ENCODE peak calls at places on chromosomes 3 and 15, in eight cellular contexts. J is naive thymus-derived CD8-positive, alpha-beta T cell; D is activated CD8-positive, alpha-beta T cell treated with anti-CD3 and anti-CD28 coated beads, Interleukin-2, amount 10 ng/mL, durations not matched to agents 7 days and 5 days; F is Right ventricle myocardium inferior; O is HepG2; X is left cardiac atrium; N is left lung; E is RWPE2. L is an unnamed sample.

GRCh38 chr3:35663471-35663870 is 24.1 kb downstream of the ARPP21 start:
- ATAC-seq in E (peak), D (no peak), X (peak), O (no peak), N (no peak), F (peak), J (no peak), L (no peak)

GRCh38 chr3:62708642-62709041 is 166.6 kb downstream of the CADPS start:
- ATAC-seq in D (no peak), F (no peak), N (no peak), E (no peak), O (no peak), J (no peak), X (peak), L (no peak)

GRCh38 chr15:71013446-71013845 is 101.8 kb upstream of the THSD4 start:
- ATAC-seq in D (no peak), E (no peak), X (no peak), O (no peak), F (no peak), J (no peak), N (no peak), L (no peak)

GRCh38 chr3:170622369-170623159 is 36.7 kb upstream of the SLC7A14 start:
- ATAC-seq in D (no peak), E (no peak), J (no peak), F (peak), N (peak), X (peak), O (no peak), L (peak)

GRCh38 chr3:37214076-37214475 is 39.7 kb upstream of the LRRFIP2 start:
- ATAC-seq in O (no peak), X (no peak), J (no peak), D (no peak), F (no peak), E (no peak), N (no peak), L (no peak)

GRCh38 chr3:35707904-35708303 is 68.6 kb downstream of the ARPP21 start:
- ATAC-seq in F (no peak), X (no peak), E (no peak), N (no peak), D (no peak), J (no peak), O (no peak), L (no peak)

GRCh38 chr3:88219138-88219792 is 69.5 kb downstream of the C3orf38 start:
- ATAC-seq in N (peak), E (peak), O (peak), J (no peak), D (peak), F (no peak), X (peak), L (no peak)

GRCh38 chr15:81190922-81191507 is 5.7 kb upstream of the IL16 start:
- ATAC-seq in X (no peak), D (no peak), O (no peak), F (peak), J (no peak), N (no peak), E (no peak), L (no peak)

GRCh38 chr3:99868438-99868723 is 50.7 kb downstream of the CMSS1 start:
- ATAC-seq in D (no peak), F (no peak), J (no peak), E (no peak), X (no peak), N (no peak), O (no peak), L (no peak)

GRCh38 chr3:151925419-151925818 is 52.0 kb downstream of the SUCNR1 start:
- ATAC-seq in X (no peak), D (no peak), J (no peak), F (no peak), O (no peak), N (no peak), E (no peak), L (no peak)

GRCh38 chr3:13638927-13639326 is 90.0 kb downstream of the FBLN2 start:
- ATAC-seq in J (no peak), F (peak), N (no peak), D (no peak), X (no peak), O (no peak), E (peak), L (no peak)

GRCh38 chr3:34183114-34183513 is 384.7 kb downstream of the PDCD6IP start:
- ATAC-seq in N (no peak), F (no peak), J (no peak), X (no peak), D (no peak), O (no peak), E (no peak), L (no peak)